ENCODE peak calls at places on chromosomes 7 and 10, in seven cellular contexts. One of them, this sample, is unnamed.

GRCh38 chr10:79468015-79468560 is 22.7 kb upstream of the ZCCHC24 start:
- DNase-seq in stomach: no peak
- DNase-seq in epithelial cell of esophagus: no peak
- DNase-seq in dorsolateral prefrontal cortex: no peak
- DNase-seq in CD4-positive, alpha-beta T cell: no peak
- DNase-seq in MCF 10A: no peak
- DNase-seq in colonic mucosa: no peak
- DNase-seq in this sample: no peak

GRCh38 chr7:124765401-124766352 is at the start of gene GPR37:
- DNase-seq in MCF 10A: peak; percentile 92
- DNase-seq in epithelial cell of esophagus: peak; percentile 92
- DNase-seq in colonic mucosa: peak; percentile 74
- DNase-seq in dorsolateral prefrontal cortex: peak; percentile 88
- DNase-seq in CD4-positive, alpha-beta T cell: no peak
- DNase-seq in stomach: peak; percentile 48
- DNase-seq in this sample: no peak

GRCh38 chr7:126462405-126462804 is 790.3 kb downstream of the GRM8 start:
- DNase-seq in colonic mucosa: no peak
- DNase-seq in epithelial cell of esophagus: no peak
- DNase-seq in CD4-positive, alpha-beta T cell: no peak
- DNase-seq in MCF 10A: no peak
- DNase-seq in stomach: no peak
- DNase-seq in dorsolateral prefrontal cortex: no peak
- DNase-seq in this sample: no peak

GRCh38 chr7:107660381-107661080 is at the start of gene SLC26A4:
- DNase-seq in epithelial cell of esophagus: peak; percentile 4
- DNase-seq in MCF 10A: no peak
- DNase-seq in colonic mucosa: no peak
- DNase-seq in stomach: no peak
- DNase-seq in dorsolateral prefrontal cortex: no peak
- DNase-seq in CD4-positive, alpha-beta T cell: no peak
- DNase-seq in this sample: no peak

GRCh38 chr7:93262535-93262934 is 30.4 kb downstream of the VPS50 start:
- DNase-seq in CD4-positive, alpha-beta T cell: no peak
- DNase-seq in colonic mucosa: no peak
- DNase-seq in dorsolateral prefrontal cortex: no peak
- DNase-seq in MCF 10A: no peak
- DNase-seq in stomach: no peak
- DNase-seq in epithelial cell of esophagus: no peak
- DNase-seq in this sample: no peak

GRCh38 chr7:99440195-99440594 is 1.5 kb downstream of the CPSF4 start:
- DNase-seq in stomach: no peak
- DNase-seq in epithelial cell of esophagus: peak; percentile 64
- DNase-seq in colonic mucosa: no peak
- DNase-seq in CD4-positive, alpha-beta T cell: no peak
- DNase-seq in MCF 10A: peak; percentile 22
- DNase-seq in dorsolateral prefrontal cortex: no peak
- DNase-seq in this sample: no peak

GRCh38 chr7:117673367-117673766 is 193.5 kb downstream of the CFTR start:
- DNase-seq in epithelial cell of esophagus: peak; percentile 58
- DNase-seq in CD4-positive, alpha-beta T cell: no peak
- DNase-seq in dorsolateral prefrontal cortex: peak; percentile 67
- DNase-seq in stomach: peak; percentile 35
- DNase-seq in MCF 10A: no peak
- DNase-seq in colonic mucosa: peak; percentile 62
- DNase-seq in this sample: no peak

GRCh38 chr10:60896715-60897114 is 47.3 kb downstream of the RHOBTB1 start:
- DNase-seq in dorsolateral prefrontal cortex: no peak
- DNase-seq in CD4-positive, alpha-beta T cell: no peak
- DNase-seq in stomach: no peak
- DNase-seq in epithelial cell of esophagus: no peak
- DNase-seq in MCF 10A: no peak
- DNase-seq in colonic mucosa: no peak
- DNase-seq in this sample: no peak

GRCh38 chr7:4882742-4883351 is 669 bp downstream of the RADIL start:
- DNase-seq in MCF 10A: no peak
- DNase-seq in CD4-positive, alpha-beta T cell: no peak
- DNase-seq in colonic mucosa: no peak
- DNase-seq in stomach: no peak
- DNase-seq in dorsolateral prefrontal cortex: no peak
- DNase-seq in epithelial cell of esophagus: no peak
- DNase-seq in this sample: no peak

GRCh38 chr10:1183746-1184145 is 127.6 kb downstream of the WDR37 start:
- DNase-seq in CD4-positive, alpha-beta T cell: no peak
- DNase-seq in MCF 10A: no peak
- DNase-seq in colonic mucosa: no peak
- DNase-seq in dorsolateral prefrontal cortex: peak; percentile 40
- DNase-seq in stomach: no peak
- DNase-seq in epithelial cell of esophagus: no peak
- DNase-seq in this sample: no peak

GRCh38 chr7:70849580-70850235 is 282.2 kb upstream of the GALNT17 start:
- DNase-seq in colonic mucosa: no peak
- DNase-seq in CD4-positive, alpha-beta T cell: no peak
- DNase-seq in MCF 10A: no peak
- DNase-seq in dorsolateral prefrontal cortex: no peak
- DNase-seq in stomach: no peak
- DNase-seq in epithelial cell of esophagus: no peak
- DNase-seq in this sample: no peak

GRCh38 chr7:143356414-143357050 is 6.0 kb downstream of the FAM131B start:
- DNase-seq in epithelial cell of esophagus: no peak
- DNase-seq in stomach: no peak
- DNase-seq in dorsolateral prefrontal cortex: no peak
- DNase-seq in CD4-positive, alpha-beta T cell: no peak
- DNase-seq in MCF 10A: no peak
- DNase-seq in colonic mucosa: no peak
- DNase-seq in this sample: no peak
- TF ChIP-seq CTCF in epithelial cell of esophagus: no peak
- TF ChIP-seq CTCF in stomach: no peak
- TF ChIP-seq CTCF in dorsolateral prefrontal cortex: no peak
- TF ChIP-seq CTCF in CD4-positive, alpha-beta T cell: no peak
- TF ChIP-seq CTCF in MCF 10A: no peak
- TF ChIP-seq CTCF in colonic mucosa: no peak
- TF ChIP-seq CTCF in this sample: no peak

DNA sequence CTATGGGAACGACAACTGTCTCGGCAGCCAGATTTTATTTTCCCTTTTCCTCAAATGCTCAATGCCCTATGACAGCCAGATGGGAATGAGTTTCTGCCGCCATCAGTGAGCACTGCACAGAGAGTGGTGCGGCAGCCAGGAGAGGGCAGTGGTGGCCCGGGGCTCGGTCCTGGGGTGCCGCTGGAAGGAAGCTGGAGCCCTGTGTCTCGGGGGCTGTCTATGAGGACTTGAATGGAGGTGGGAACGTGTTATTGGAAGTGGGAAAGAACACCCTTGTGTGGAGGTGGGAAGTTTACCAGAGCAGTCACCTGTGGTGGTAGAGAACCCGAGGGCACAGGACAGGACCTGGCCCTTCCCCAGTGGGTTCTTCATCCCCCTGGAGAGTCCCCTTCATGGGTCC is 35.8 kb downstream of the JAKMIP3 start:
- DNase-seq in dorsolateral prefrontal cortex: no peak
- DNase-seq in MCF 10A: no peak
- DNase-seq in CD4-positive, alpha-beta T cell: no peak
- DNase-seq in stomach: peak; percentile 17
- DNase-seq in colonic mucosa: no peak
- DNase-seq in epithelial cell of esophagus: no peak
- DNase-seq in this sample: no peak
- TF ChIP-seq CTCF in dorsolateral prefrontal cortex: no peak
- TF ChIP-seq CTCF in MCF 10A: no peak
- TF ChIP-seq CTCF in CD4-positive, alpha-beta T cell: no peak
- TF ChIP-seq CTCF in stomach: no peak
- TF ChIP-seq CTCF in colonic mucosa: no peak
- TF ChIP-seq CTCF in epithelial cell of esophagus: no peak
- TF ChIP-seq CTCF in this sample: no peak

GRCh38 chr7:35729061-35729783 is 34.3 kb upstream of the HERPUD2 start:
- DNase-seq in colonic mucosa: no peak
- DNase-seq in epithelial cell of esophagus: no peak
- DNase-seq in dorsolateral prefrontal cortex: no peak
- DNase-seq in stomach: no peak
- DNase-seq in MCF 10A: no peak
- DNase-seq in CD4-positive, alpha-beta T cell: peak; percentile 7
- DNase-seq in this sample: no peak

GRCh38 chr7:35728412-35729060 is 33.6 kb upstream of the HERPUD2 start:
- DNase-seq in stomach: no peak
- DNase-seq in CD4-positive, alpha-beta T cell: no peak
- DNase-seq in MCF 10A: no peak
- DNase-seq in colonic mucosa: no peak
- DNase-seq in dorsolateral prefrontal cortex: no peak
- DNase-seq in epithelial cell of esophagus: no peak
- DNase-seq in this sample: no peak

GRCh38 chr7:35726654-35727053 is 31.7 kb upstream of the HERPUD2 start:
- DNase-seq in CD4-positive, alpha-beta T cell: no peak
- DNase-seq in colonic mucosa: no peak
- DNase-seq in MCF 10A: no peak
- DNase-seq in stomach: no peak
- DNase-seq in dorsolateral prefrontal cortex: no peak
- DNase-seq in epithelial cell of esophagus: no peak
- DNase-seq in this sample: no peak

GRCh38 chr7:35725280-35725680 is 30.3 kb upstream of the HERPUD2 start:
- DNase-seq in stomach: peak; percentile 41
- DNase-seq in MCF 10A: no peak
- DNase-seq in dorsolateral prefrontal cortex: no peak
- DNase-seq in CD4-positive, alpha-beta T cell: peak; percentile 45
- DNase-seq in epithelial cell of esophagus: no peak
- DNase-seq in colonic mucosa: no peak
- DNase-seq in this sample: no peak

DNA sequence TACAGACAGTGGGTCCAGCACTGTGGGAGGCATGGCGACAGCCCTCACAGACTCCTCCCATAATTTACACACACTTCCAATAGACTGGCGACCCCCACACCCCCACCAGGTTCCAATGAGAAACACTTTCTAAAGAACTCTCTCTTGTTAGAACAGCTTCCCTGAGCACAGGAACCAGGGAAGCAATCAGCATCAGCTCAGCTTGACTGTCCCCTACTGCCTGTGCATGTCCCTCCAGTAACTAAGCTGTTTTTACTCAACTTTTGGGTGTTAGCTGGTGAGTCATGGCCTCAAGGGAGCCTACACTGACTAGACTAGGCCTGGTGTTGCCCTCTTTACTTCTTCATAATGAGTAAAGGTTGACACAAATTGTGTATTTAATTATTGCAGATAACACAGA is 32.6 kb upstream of the HERPUD2 start:
- DNase-seq in stomach: no peak
- DNase-seq in colonic mucosa: no peak
- DNase-seq in dorsolateral prefrontal cortex: no peak
- DNase-seq in epithelial cell of esophagus: peak; percentile 70
- DNase-seq in MCF 10A: peak; percentile 30
- DNase-seq in CD4-positive, alpha-beta T cell: no peak
- DNase-seq in this sample: no peak
- TF ChIP-seq CTCF in stomach: no peak
- TF ChIP-seq CTCF in colonic mucosa: no peak
- TF ChIP-seq CTCF in dorsolateral prefrontal cortex: no peak
- TF ChIP-seq CTCF in epithelial cell of esophagus: no peak
- TF ChIP-seq CTCF in MCF 10A: no peak
- TF ChIP-seq CTCF in CD4-positive, alpha-beta T cell: no peak
- TF ChIP-seq CTCF in this sample: no peak

GRCh38 chr10:44591911-44592310 is 207.0 kb upstream of the CXCL12 start:
- DNase-seq in MCF 10A: no peak
- DNase-seq in colonic mucosa: no peak
- DNase-seq in CD4-positive, alpha-beta T cell: no peak
- DNase-seq in epithelial cell of esophagus: no peak
- DNase-seq in dorsolateral prefrontal cortex: no peak
- DNase-seq in stomach: no peak
- DNase-seq in this sample: no peak

GRCh38 chr10:44589931-44590330 is 205.0 kb upstream of the CXCL12 start:
- DNase-seq in epithelial cell of esophagus: no peak
- DNase-seq in dorsolateral prefrontal cortex: no peak
- DNase-seq in MCF 10A: no peak
- DNase-seq in stomach: no peak
- DNase-seq in colonic mucosa: no peak
- DNase-seq in CD4-positive, alpha-beta T cell: no peak
- DNase-seq in this sample: no peak

GRCh38 chr10:44587488-44588140 is 202.7 kb upstream of the CXCL12 start:
- DNase-seq in MCF 10A: no peak
- DNase-seq in epithelial cell of esophagus: no peak
- DNase-seq in stomach: no peak
- DNase-seq in CD4-positive, alpha-beta T cell: no peak
- DNase-seq in dorsolateral prefrontal cortex: no peak
- DNase-seq in colonic mucosa: no peak
- DNase-seq in this sample: no peak

GRCh38 chr10:44593952-44594351 is 209.1 kb upstream of the CXCL12 start:
- DNase-seq in MCF 10A: no peak
- DNase-seq in CD4-positive, alpha-beta T cell: no peak
- DNase-seq in stomach: no peak
- DNase-seq in colonic mucosa: no peak
- DNase-seq in dorsolateral prefrontal cortex: no peak
- DNase-seq in epithelial cell of esophagus: no peak
- DNase-seq in this sample: no peak

DNA sequence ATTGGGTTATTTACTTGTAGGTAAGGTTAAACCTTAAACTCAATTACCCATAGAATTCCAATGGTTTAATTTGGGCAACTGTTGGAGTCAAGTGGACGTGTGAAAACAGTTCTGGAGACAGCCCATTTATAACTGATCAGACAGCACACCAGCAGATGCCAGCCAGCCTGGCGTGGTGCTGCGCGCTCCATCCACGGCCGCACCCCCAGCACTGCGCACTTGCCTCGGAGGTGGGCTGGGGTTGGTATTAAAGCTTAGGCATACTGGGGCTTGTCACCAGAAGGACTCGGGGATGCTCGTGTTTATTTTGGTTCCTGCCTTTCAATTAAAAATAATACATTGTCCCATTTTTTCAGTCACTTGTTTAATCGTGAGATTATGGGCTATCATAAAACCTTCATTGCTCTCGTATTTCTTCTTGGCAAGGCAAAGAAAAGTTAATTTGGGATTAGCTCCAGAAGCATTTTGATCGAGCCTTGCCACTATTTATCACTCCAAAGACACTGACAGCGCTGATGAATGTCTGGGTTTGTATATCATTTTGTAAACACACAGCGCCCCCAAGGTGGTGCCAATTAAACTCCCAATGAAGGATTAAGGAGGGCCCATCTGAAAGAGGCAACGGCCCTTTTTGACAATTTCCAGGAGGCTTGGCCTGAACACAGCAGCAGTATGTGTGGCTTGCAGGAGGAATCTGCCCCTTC is 204.4 kb upstream of the CXCL12 start:
- DNase-seq in MCF 10A: no peak
- DNase-seq in epithelial cell of esophagus: no peak
- DNase-seq in dorsolateral prefrontal cortex: no peak
- DNase-seq in colonic mucosa: no peak
- DNase-seq in stomach: no peak
- DNase-seq in CD4-positive, alpha-beta T cell: no peak
- DNase-seq in this sample: no peak
- TF ChIP-seq CTCF in MCF 10A: no peak
- TF ChIP-seq CTCF in epithelial cell of esophagus: no peak
- TF ChIP-seq CTCF in dorsolateral prefrontal cortex: no peak
- TF ChIP-seq CTCF in colonic mucosa: no peak
- TF ChIP-seq CTCF in stomach: no peak
- TF ChIP-seq CTCF in CD4-positive, alpha-beta T cell: no peak
- TF ChIP-seq CTCF in this sample: no peak

DNA sequence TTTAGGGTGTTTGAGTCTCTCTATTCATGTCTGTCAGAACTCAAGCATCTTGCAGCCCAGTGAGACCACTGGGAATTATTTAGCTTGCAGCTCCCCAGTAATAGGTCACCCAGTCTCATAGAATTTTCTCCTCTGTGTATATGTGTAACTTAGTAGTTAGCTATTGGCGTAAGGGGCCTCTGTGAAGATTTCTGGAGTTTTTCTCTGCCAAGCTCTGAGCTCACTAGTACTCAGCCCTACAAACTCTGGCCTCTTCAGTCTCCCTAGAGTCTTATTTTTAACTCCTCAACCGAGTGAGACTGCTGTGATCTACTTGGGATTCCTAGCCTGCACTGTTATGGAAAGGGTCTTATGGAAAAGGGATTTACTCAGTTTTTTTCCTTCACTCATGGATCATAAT is 90.2 kb downstream of the PPP1R9A start:
- DNase-seq in epithelial cell of esophagus: no peak
- DNase-seq in dorsolateral prefrontal cortex: no peak
- DNase-seq in stomach: no peak
- DNase-seq in CD4-positive, alpha-beta T cell: no peak
- DNase-seq in MCF 10A: no peak
- DNase-seq in colonic mucosa: no peak
- DNase-seq in this sample: no peak
- TF ChIP-seq CTCF in epithelial cell of esophagus: no peak
- TF ChIP-seq CTCF in dorsolateral prefrontal cortex: no peak
- TF ChIP-seq CTCF in stomach: no peak
- TF ChIP-seq CTCF in CD4-positive, alpha-beta T cell: no peak
- TF ChIP-seq CTCF in MCF 10A: no peak
- TF ChIP-seq CTCF in colonic mucosa: no peak
- TF ChIP-seq CTCF in this sample: no peak

This sample was measured in BJ.